ENCODE peak calls at places on chromosomes 12 and 14, in seven cellular contexts. One of them, this sample, is unnamed.

GRCh38 chr14:89219056-89219455 is 198.0 kb downstream of the FOXN3 start:
- ATAC-seq in WTC11: no peak
- ATAC-seq in Right ventricle myocardium superior: no peak
- ATAC-seq in upper lobe of right lung: no peak
- ATAC-seq in activated naive CD8-positive, alpha-beta T cell treated with anti-CD3 and anti-CD28 coated beads, Interleukin-2, amount 50 U/mL, for 24 hours: no peak
- ATAC-seq in PC-3: no peak
- ATAC-seq in lower lobe of right lung: no peak
- ATAC-seq in this sample: no peak

GRCh38 chr12:127930122-127930521 is 336.8 kb upstream of the TMEM132C start:
- ATAC-seq in WTC11: no peak
- ATAC-seq in Right ventricle myocardium superior: no peak
- ATAC-seq in upper lobe of right lung: peak
- ATAC-seq in activated naive CD8-positive, alpha-beta T cell treated with anti-CD3 and anti-CD28 coated beads, Interleukin-2, amount 50 U/mL, for 24 hours: no peak
- ATAC-seq in PC-3: no peak
- ATAC-seq in lower lobe of right lung: no peak
- ATAC-seq in this sample: no peak

GRCh38 chr12:25502071-25502555 is 51.0 kb downstream of the LMNTD1 start:
- ATAC-seq in WTC11: no peak
- ATAC-seq in Right ventricle myocardium superior: no peak
- ATAC-seq in upper lobe of right lung: no peak
- ATAC-seq in activated naive CD8-positive, alpha-beta T cell treated with anti-CD3 and anti-CD28 coated beads, Interleukin-2, amount 50 U/mL, for 24 hours: no peak
- ATAC-seq in PC-3: no peak
- ATAC-seq in lower lobe of right lung: no peak
- ATAC-seq in this sample: no peak

GRCh38 chr12:7989827-7990491 is 42.6 kb upstream of the FOXJ2 start:
- ATAC-seq in WTC11: no peak
- ATAC-seq in Right ventricle myocardium superior: peak
- ATAC-seq in upper lobe of right lung: peak
- ATAC-seq in activated naive CD8-positive, alpha-beta T cell treated with anti-CD3 and anti-CD28 coated beads, Interleukin-2, amount 50 U/mL, for 24 hours: peak
- ATAC-seq in PC-3: no peak
- ATAC-seq in lower lobe of right lung: peak
- ATAC-seq in this sample: peak

GRCh38 chr14:61433169-61433568 is 111.8 kb downstream of the PRKCH start:
- ATAC-seq in WTC11: no peak
- ATAC-seq in Right ventricle myocardium superior: no peak
- ATAC-seq in upper lobe of right lung: no peak
- ATAC-seq in activated naive CD8-positive, alpha-beta T cell treated with anti-CD3 and anti-CD28 coated beads, Interleukin-2, amount 50 U/mL, for 24 hours: no peak
- ATAC-seq in PC-3: peak
- ATAC-seq in lower lobe of right lung: no peak
- ATAC-seq in this sample: no peak

GRCh38 chr12:99957866-99958466 is 26.8 kb downstream of the ANKS1B start:
- ATAC-seq in WTC11: no peak
- ATAC-seq in Right ventricle myocardium superior: no peak
- ATAC-seq in upper lobe of right lung: no peak
- ATAC-seq in activated naive CD8-positive, alpha-beta T cell treated with anti-CD3 and anti-CD28 coated beads, Interleukin-2, amount 50 U/mL, for 24 hours: no peak
- ATAC-seq in PC-3: no peak
- ATAC-seq in lower lobe of right lung: no peak
- ATAC-seq in this sample: no peak

GRCh38 chr14:34699873-34700621 is 14.3 kb downstream of the CFL2 start:
- ATAC-seq in WTC11: no peak
- ATAC-seq in Right ventricle myocardium superior: no peak
- ATAC-seq in upper lobe of right lung: no peak
- ATAC-seq in activated naive CD8-positive, alpha-beta T cell treated with anti-CD3 and anti-CD28 coated beads, Interleukin-2, amount 50 U/mL, for 24 hours: no peak
- ATAC-seq in PC-3: peak
- ATAC-seq in lower lobe of right lung: no peak
- ATAC-seq in this sample: peak

GRCh38 chr14:23153891-23154796 is 29.3 kb downstream of the SLC7A8 start:
- ATAC-seq in WTC11: peak
- ATAC-seq in Right ventricle myocardium superior: peak
- ATAC-seq in upper lobe of right lung: peak
- ATAC-seq in activated naive CD8-positive, alpha-beta T cell treated with anti-CD3 and anti-CD28 coated beads, Interleukin-2, amount 50 U/mL, for 24 hours: no peak
- ATAC-seq in PC-3: no peak
- ATAC-seq in lower lobe of right lung: peak
- ATAC-seq in this sample: peak

GRCh38 chr12:31828057-31828456 is 99.2 kb upstream of the AMN1 start:
- ATAC-seq in WTC11: no peak
- ATAC-seq in Right ventricle myocardium superior: no peak
- ATAC-seq in upper lobe of right lung: no peak
- ATAC-seq in activated naive CD8-positive, alpha-beta T cell treated with anti-CD3 and anti-CD28 coated beads, Interleukin-2, amount 50 U/mL, for 24 hours: no peak
- ATAC-seq in PC-3: no peak
- ATAC-seq in lower lobe of right lung: no peak
- ATAC-seq in this sample: no peak

GRCh38 chr14:75649337-75649736 is 11.3 kb downstream of the ERG28 start:
- ATAC-seq in WTC11: no peak
- ATAC-seq in Right ventricle myocardium superior: no peak
- ATAC-seq in upper lobe of right lung: no peak
- ATAC-seq in activated naive CD8-positive, alpha-beta T cell treated with anti-CD3 and anti-CD28 coated beads, Interleukin-2, amount 50 U/mL, for 24 hours: no peak
- ATAC-seq in PC-3: no peak
- ATAC-seq in lower lobe of right lung: no peak
- ATAC-seq in this sample: no peak

GRCh38 chr14:39109893-39110715 is 4.0 kb upstream of the GEMIN2 start:
- ATAC-seq in WTC11: no peak
- ATAC-seq in Right ventricle myocardium superior: no peak
- ATAC-seq in upper lobe of right lung: no peak
- ATAC-seq in activated naive CD8-positive, alpha-beta T cell treated with anti-CD3 and anti-CD28 coated beads, Interleukin-2, amount 50 U/mL, for 24 hours: no peak
- ATAC-seq in PC-3: no peak
- ATAC-seq in lower lobe of right lung: no peak
- ATAC-seq in this sample: no peak

GRCh38 chr12:11580125-11580751 is 69.2 kb upstream of the ETV6 start:
- ATAC-seq in WTC11: no peak
- ATAC-seq in Right ventricle myocardium superior: peak
- ATAC-seq in upper lobe of right lung: peak
- ATAC-seq in activated naive CD8-positive, alpha-beta T cell treated with anti-CD3 and anti-CD28 coated beads, Interleukin-2, amount 50 U/mL, for 24 hours: no peak
- ATAC-seq in PC-3: peak
- ATAC-seq in lower lobe of right lung: peak
- ATAC-seq in this sample: peak